ENCODE peak calls at places on chromosome 18, in seven cellular contexts. J, Y, B, L, C, Q and Z are unnamed samples.

GRCh38 chr18:43078485-43079092 is 36.9 kb downstream of the RIT2 start:
- DNase-seq in J (no peak), Y (no peak), B (no peak), L (no peak), C (no peak), Q (no peak), Z (no peak)

GRCh38 chr18:46623541-46623940 is 33.5 kb downstream of the LOXHD1 start:
- DNase-seq in J (no peak), Y (no peak), B (no peak), L (peak; percentile 81), C (no peak), Q (no peak), Z (peak; percentile 55)

GRCh38 chr18:74078257-74078656 is 69.4 kb downstream of the FBXO15 start:
- DNase-seq in J (no peak), Y (no peak), B (no peak), L (no peak), C (no peak), Q (no peak), Z (no peak)

GRCh38 chr18:66640431-66640830 is 36.5 kb upstream of the CDH19 start:
- DNase-seq in J (no peak), Y (peak; percentile 17), B (no peak), L (no peak), C (peak; percentile 78), Q (peak; percentile 20), Z (no peak)

GRCh38 chr18:76821875-76822509 is 365 bp upstream of the ZNF236 start:
- DNase-seq in J (peak; percentile 41), Y (peak; percentile 60), B (peak; percentile 28), L (peak; percentile 91), C (peak; percentile 46), Q (peak; percentile 64), Z (peak; percentile 83)

GRCh38 chr18:22778996-22779395 is 154.1 kb upstream of the RBBP8 start:
- DNase-seq in J (no peak), Y (no peak), B (no peak), L (no peak), C (no peak), Q (no peak), Z (no peak)

GRCh38 chr18:3648695-3649094 is 198.7 kb downstream of the TGIF1 start:
- DNase-seq in J (no peak), Y (no peak), B (no peak), L (no peak), C (no peak), Q (no peak), Z (no peak)

GRCh38 chr18:58135170-58135569 is 91.1 kb downstream of the NEDD4L start:
- DNase-seq in J (no peak), Y (peak; percentile 4), B (no peak), L (peak; percentile 28), C (peak; percentile 39), Q (no peak), Z (no peak)

GRCh38 chr18:44474596-44474995 is 206.1 kb upstream of the SETBP1 start:
- DNase-seq in J (no peak), Y (no peak), B (no peak), L (no peak), C (no peak), Q (no peak), Z (no peak)

GRCh38 chr18:957829-958228 is 53.2 kb downstream of the ADCYAP1 start:
- DNase-seq in J (no peak), Y (no peak), B (no peak), L (no peak), C (no peak), Q (no peak), Z (no peak)

GRCh38 chr18:35918564-35918963 is 53.9 kb upstream of the RMP24 start:
- DNase-seq in J (no peak), Y (no peak), B (no peak), L (no peak), C (no peak), Q (no peak), Z (no peak)

GRCh38 chr18:50203801-50204604 is 9.1 kb upstream of the MYO5B start:
- DNase-seq in J (peak; percentile 37), Y (peak; percentile 60), B (no peak), L (no peak), C (peak; percentile 48), Q (peak; percentile 72), Z (peak; percentile 80)

GRCh38 chr18:13245481-13246000 is 27.0 kb downstream of the LDLRAD4 start:
- DNase-seq in J (no peak), Y (peak; percentile 25), B (no peak), L (peak; percentile 45), C (no peak), Q (no peak), Z (no peak)

GRCh38 chr18:33014060-33014796 is 241.4 kb upstream of the KLHL14 start:
- DNase-seq in J (no peak), Y (no peak), B (no peak), L (no peak), C (no peak), Q (peak; percentile 25), Z (no peak)

GRCh38 chr18:49728542-49728941 is 84.8 kb downstream of the ACAA2 start:
- DNase-seq in J (no peak), Y (peak; percentile 75), B (no peak), L (no peak), C (peak; percentile 69), Q (peak; percentile 84), Z (peak; percentile 85)

GRCh38 chr18:49168970-49169619 is 218.3 kb upstream of the SMAD7 start:
- DNase-seq in J (no peak), Y (peak; percentile 31), B (no peak), L (no peak), C (no peak), Q (peak; percentile 35), Z (no peak)

GRCh38 chr18:79911009-79911870 is 40.2 kb downstream of the SLC66A2 start:
- DNase-seq in J (no peak), Y (peak; percentile 4), B (no peak), L (peak; percentile 84), C (no peak), Q (no peak), Z (no peak)

GRCh38 chr18:78174737-78175136 is 804.9 kb upstream of the SALL3 start:
- DNase-seq in J (no peak), Y (no peak), B (no peak), L (no peak), C (no peak), Q (no peak), Z (no peak)

GRCh38 chr18:42028232-42028832 is 73.3 kb downstream of the PIK3C3 start:
- DNase-seq in J (no peak), Y (no peak), B (no peak), L (no peak), C (peak; percentile 60), Q (peak; percentile 21), Z (peak; percentile 33)

GRCh38 chr18:63298393-63299015 is 21.1 kb downstream of the BCL2 start:
- DNase-seq in J (no peak), Y (no peak), B (no peak), L (no peak), C (no peak), Q (no peak), Z (no peak)

DNA sequence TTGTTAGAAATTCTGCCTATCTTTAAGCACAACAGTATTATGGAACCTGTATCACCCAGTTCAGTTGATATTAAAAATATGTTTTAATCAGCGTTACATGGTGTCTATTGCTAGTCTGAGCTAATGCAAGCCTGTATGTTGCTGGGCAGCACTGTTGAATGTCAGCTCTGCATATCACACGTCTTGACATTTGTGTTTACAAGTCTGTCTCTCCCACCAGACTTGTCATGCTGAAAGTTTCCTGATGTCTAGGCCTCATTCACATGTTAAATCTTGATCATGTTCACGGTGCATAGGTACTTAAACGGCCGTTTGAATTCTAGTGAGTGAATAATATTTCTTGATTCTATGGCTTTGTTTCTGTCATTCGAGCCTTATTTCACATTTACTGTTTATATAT is 385.0 kb downstream of the SOCS6 start:
- DNase-seq in J (no peak), Y (no peak), B (no peak), L (no peak), C (no peak), Q (no peak), Z (no peak)
- H3K4me3 ChIP-seq in J (no peak overlapping the region), Y (no peak overlapping the region), B (no peak overlapping the region), L (no peak overlapping the region), C (no peak overlapping the region), Q (no peak overlapping the region), Z (no peak overlapping the region)

GRCh38 chr18:9364242-9364641 is 29.7 kb downstream of the TWSG1 start:
- DNase-seq in J (peak; percentile 11), Y (no peak), B (no peak), L (no peak), C (no peak), Q (no peak), Z (no peak)

GRCh38 chr18:9361191-9361590 is 26.6 kb downstream of the TWSG1 start:
- DNase-seq in J (no peak), Y (no peak), B (no peak), L (no peak), C (no peak), Q (no peak), Z (no peak)

GRCh38 chr18:9365406-9365805 is 30.8 kb downstream of the TWSG1 start:
- DNase-seq in J (no peak), Y (no peak), B (no peak), L (no peak), C (peak; percentile 43), Q (no peak), Z (no peak)

GRCh38 chr18:9362869-9363268 is 28.3 kb downstream of the TWSG1 start:
- DNase-seq in J (peak; percentile 33), Y (no peak), B (no peak), L (no peak), C (no peak), Q (no peak), Z (no peak)

GRCh38 chr18:9366126-9366714 is 31.6 kb downstream of the TWSG1 start:
- DNase-seq in J (peak; percentile 71), Y (peak; percentile 18), B (no peak), L (peak; percentile 86), C (peak; percentile 38), Q (peak; percentile 46), Z (peak; percentile 43)
- TF ChIP-seq CTCF in J (no peak), Y (peak; percentile 12), B (peak; percentile 49), L (no peak), C (peak; percentile 31), Q (no peak), Z (no peak)

GRCh38 chr18:24663026-24663425 is 202.6 kb downstream of the HRH4 start:
- DNase-seq in J (no peak), Y (no peak), B (no peak), L (no peak), C (no peak), Q (no peak), Z (no peak)

GRCh38 chr18:24658302-24658701 is 197.9 kb downstream of the HRH4 start:
- DNase-seq in J (no peak), Y (no peak), B (no peak), L (no peak), C (no peak), Q (no peak), Z (no peak)

GRCh38 chr18:24657461-24657860 is 197.0 kb downstream of the HRH4 start:
- DNase-seq in J (no peak), Y (no peak), B (no peak), L (no peak), C (no peak), Q (no peak), Z (no peak)

GRCh38 chr18:24656571-24656971 is 196.1 kb downstream of the HRH4 start:
- DNase-seq in J (no peak), Y (no peak), B (no peak), L (no peak), C (no peak), Q (no peak), Z (no peak)

GRCh38 chr18:24659837-24660720 is 199.6 kb downstream of the HRH4 start:
- DNase-seq in J (no peak), Y (peak; percentile 24), B (no peak), L (peak; percentile 86), C (peak; percentile 5), Q (peak; percentile 25), Z (peak; percentile 26)
- H3K4me3 ChIP-seq in J (no peak overlapping the region), Y (peak overlapping the region; percentile 22), B (peak overlapping the region; percentile 37), L (peak overlapping the region; percentile 7), C (peak overlapping the region; percentile 14), Q (peak overlapping the region; percentile 36), Z (no peak overlapping the region)

GRCh38 chr18:2466978-2467377 is 104.3 kb downstream of the METTL4 start:
- DNase-seq in J (no peak), Y (no peak), B (no peak), L (no peak), C (no peak), Q (no peak), Z (no peak)

GRCh38 chr18:2471523-2471922 is 99.8 kb downstream of the METTL4 start:
- DNase-seq in J (no peak), Y (no peak), B (no peak), L (no peak), C (no peak), Q (no peak), Z (no peak)
- TF ChIP-seq CTCF in J (no peak), Y (no peak), B (no peak), L (no peak), C (peak; percentile 17), Q (no peak), Z (no peak)